ENCODE peak calls at places on chromosomes 13 and 19, in seven cellular contexts. A is HepG2, T is keratinocyte, K is PC-3, P is neuronal stem cell, Z is Karpas-422, B is OCI-LY7. R is an unnamed sample.

GRCh38 chr13:98576215-98576945 is 527 bp downstream of the STK24 start:
- DNase-seq in T (no peak), P (peak; percentile 29), K (no peak), B (peak; percentile 45), A (no peak), Z (peak; percentile 79), R (no peak)

GRCh38 chr13:110447058-110447511 is 114.4 kb downstream of the RAB20 start:
- DNase-seq in K (no peak), Z (no peak), A (peak; percentile 20), P (no peak), B (no peak), T (no peak), R (no peak)

GRCh38 chr19:17331254-17331558 is 3.4 kb downstream of the ANO8 start:
- DNase-seq in A (no peak), K (no peak), B (no peak), P (no peak), Z (no peak), T (no peak), R (no peak)

GRCh38 chr19:46659151-46660007 is 1.6 kb downstream of the DACT3 start:
- DNase-seq in T (no peak), A (no peak), B (no peak), P (peak; percentile 61), K (no peak), Z (no peak), R (no peak)

GRCh38 chr19:43555185-43555770 is 20.0 kb downstream of the XRCC1 start:
- DNase-seq in P (peak; percentile 70), B (peak; percentile 68), K (peak; percentile 56), A (peak; percentile 62), T (no peak), Z (peak; percentile 89), R (no peak)

GRCh38 chr13:100399455-100399854 is 189.1 kb downstream of the GGACT start:
- DNase-seq in T (no peak), P (no peak), Z (no peak), K (no peak), A (no peak), B (no peak), R (no peak)

GRCh38 chr19:29690842-29691241 is 24.2 kb downstream of the C19orf12 start:
- DNase-seq in T (peak; percentile 25), A (peak; percentile 67), B (peak; percentile 62), K (peak; percentile 69), P (no peak), Z (peak; percentile 72), R (peak; percentile 23)

GRCh38 chr19:13835791-13836723 is 40.8 kb downstream of the ZSWIM4 start:
- DNase-seq in K (no peak), Z (peak; percentile 40), A (no peak), P (no peak), B (peak; percentile 55), T (no peak), R (no peak)

GRCh38 chr19:33290956-33291622 is 11.2 kb downstream of the CEBPA start:
- DNase-seq in P (no peak), B (no peak), K (peak; percentile 82), A (no peak), Z (no peak), T (peak; percentile 78), R (no peak)

GRCh38 chr13:106156468-106156867 is 379.0 kb downstream of the EFNB2 start:
- DNase-seq in T (peak; percentile 86), A (no peak), Z (no peak), B (no peak), P (no peak), K (peak; percentile 88), R (peak; percentile 78)

GRCh38 chr13:58463841-58464240 is 832.3 kb downstream of the PCDH17 start:
- DNase-seq in P (no peak), Z (no peak), A (no peak), B (no peak), T (no peak), K (no peak), R (no peak)

GRCh38 chr19:4030981-4031380 is 23.4 kb downstream of the PIAS4 start:
- DNase-seq in K (no peak), P (no peak), B (no peak), A (no peak), T (no peak), Z (no peak), R (no peak)

GRCh38 chr19:16898306-16899015 is 9.7 kb downstream of the F2RL3 start:
- DNase-seq in T (no peak), P (no peak), K (no peak), B (no peak), Z (no peak), A (no peak), R (no peak)

GRCh38 chr13:21420706-21421105 is 38.4 kb downstream of the ZDHHC20 start:
- DNase-seq in Z (no peak), A (no peak), B (no peak), T (no peak), K (peak; percentile 8), P (no peak), R (no peak)

GRCh38 chr19:2636897-2637683 is 65.4 kb downstream of the GNG7 start:
- DNase-seq in K (peak; percentile 58), P (peak; percentile 54), A (peak; percentile 34), B (peak; percentile 68), T (no peak), Z (peak; percentile 84), R (no peak)

GRCh38 chr19:374183-374885 is 29.7 kb upstream of the MIER2 start:
- DNase-seq in P (no peak), T (no peak), K (peak; percentile 6), A (no peak), Z (no peak), B (no peak), R (no peak)

GRCh38 chr13:51814825-51815650 is 11.1 kb upstream of the DHRS12 start:
- DNase-seq in K (peak; percentile 79), T (no peak), P (peak; percentile 61), A (peak; percentile 63), B (peak; percentile 90), Z (peak; percentile 94), R (peak; percentile 60)
- H2AFZ ChIP-seq in K (peak overlapping the region; percentile 94), T (peak overlapping the region; percentile 55), P (peak overlapping the region; percentile 20), A (peak overlapping the region; percentile 36), B (peak overlapping the region; percentile 87), Z (peak overlapping the region; percentile 29), R (peak overlapping the region; percentile 52)

DNA sequence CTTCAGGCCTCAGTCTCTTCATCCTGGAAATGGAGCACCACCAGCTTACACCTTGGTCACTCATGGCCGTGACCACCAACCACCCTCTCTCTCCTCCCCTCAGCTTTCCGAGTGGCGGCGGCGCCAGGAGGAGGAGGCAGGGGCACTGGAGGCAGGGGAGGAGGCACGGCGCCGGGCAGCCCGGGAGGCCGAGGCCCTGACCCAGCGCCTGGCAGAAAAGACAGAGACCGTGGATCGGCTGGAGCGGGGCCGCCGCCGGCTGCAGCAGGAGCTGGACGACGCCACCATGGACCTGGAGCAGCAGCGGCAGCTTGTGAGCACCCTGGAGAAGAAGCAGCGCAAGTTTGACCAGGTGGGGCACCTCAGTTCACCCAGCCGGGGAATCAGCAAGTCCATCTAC is 47.7 kb downstream of the KCNC3 start:
- DNase-seq in A (no peak), Z (no peak), K (no peak), T (no peak), B (no peak), P (no peak), R (no peak)
- H2AFZ ChIP-seq in A (no peak overlapping the region), Z (no peak overlapping the region), K (no peak overlapping the region), T (no peak overlapping the region), B (no peak overlapping the region), P (no peak overlapping the region), R (no peak overlapping the region)

GRCh38 chr19:8209111-8209964 is at the start of gene CERS4:
- DNase-seq in K (peak; percentile 52), A (peak; percentile 82), B (peak; percentile 77), Z (peak; percentile 85), T (no peak), P (peak; percentile 82), R (no peak)

GRCh38 chr19:8206147-8207087 is 2.8 kb upstream of the CERS4 start:
- DNase-seq in B (no peak), T (no peak), A (no peak), K (no peak), Z (no peak), P (no peak), R (no peak)

GRCh38 chr19:8209965-8210659 is 942 bp downstream of the CERS4 start:
- DNase-seq in Z (no peak), T (no peak), B (no peak), A (no peak), P (no peak), K (no peak), R (no peak)

GRCh38 chr19:8208710-8209110 is 460 bp upstream of the CERS4 start:
- DNase-seq in Z (no peak), P (peak; percentile 47), T (no peak), K (no peak), A (no peak), B (no peak), R (no peak)

DNA sequence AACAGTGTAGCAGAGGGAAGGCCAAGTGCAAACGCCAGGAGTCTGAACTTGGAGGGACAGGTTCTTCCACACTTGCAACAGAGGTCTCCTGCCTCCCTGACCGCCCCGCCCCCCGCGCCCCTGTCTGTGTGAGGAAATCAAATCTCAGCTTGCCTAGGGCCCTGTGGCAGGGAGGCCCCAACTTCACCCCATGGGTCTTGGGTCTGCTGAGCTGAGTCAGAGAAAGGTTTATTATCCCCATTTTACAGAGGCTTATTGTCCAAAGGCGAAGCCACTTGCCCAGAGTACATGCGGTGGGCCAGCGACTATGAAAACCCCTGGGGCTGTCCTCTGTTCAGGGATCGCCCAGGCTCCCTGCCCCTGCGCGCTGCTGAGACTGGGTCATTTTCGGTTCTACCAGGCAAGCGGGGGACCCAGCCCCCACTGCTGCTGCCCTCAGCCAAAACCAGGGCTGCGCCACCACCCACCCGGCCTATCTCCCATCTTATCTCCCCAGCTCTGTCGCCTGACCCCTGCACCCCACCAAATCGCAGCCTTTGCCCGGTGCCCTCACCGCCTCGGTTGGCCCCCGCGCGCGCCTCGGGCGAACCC is 956 bp upstream of the CERS4 start:
- DNase-seq in B (no peak), P (no peak), A (no peak), T (no peak), Z (no peak), K (peak; percentile 40), R (no peak)
- H2AFZ ChIP-seq in B (peak overlapping the region; percentile 63), P (peak overlapping the region; percentile 95), A (no peak overlapping the region), T (no peak overlapping the region), Z (peak overlapping the region; percentile 92), K (peak overlapping the region; percentile 90), R (no peak overlapping the region)

GRCh38 chr19:55464669-55465068 is at the start of gene C19orf85:
- DNase-seq in A (no peak), P (peak; percentile 81), T (no peak), Z (no peak), K (no peak), B (no peak), R (no peak)

GRCh38 chr19:55465460-55466245 is 1.1 kb upstream of the C19orf85 start:
- DNase-seq in P (no peak), Z (no peak), A (no peak), K (no peak), T (no peak), B (no peak), R (no peak)

GRCh38 chr19:55467236-55468053 is 2.9 kb upstream of the C19orf85 start:
- DNase-seq in B (peak; percentile 63), P (no peak), Z (peak; percentile 91), K (peak; percentile 68), T (no peak), A (peak; percentile 69), R (no peak)

GRCh38 chr19:55468054-55468393 is 3.5 kb upstream of the C19orf85 start:
- DNase-seq in T (no peak), P (no peak), Z (no peak), A (no peak), K (no peak), B (no peak), R (no peak)

DNA sequence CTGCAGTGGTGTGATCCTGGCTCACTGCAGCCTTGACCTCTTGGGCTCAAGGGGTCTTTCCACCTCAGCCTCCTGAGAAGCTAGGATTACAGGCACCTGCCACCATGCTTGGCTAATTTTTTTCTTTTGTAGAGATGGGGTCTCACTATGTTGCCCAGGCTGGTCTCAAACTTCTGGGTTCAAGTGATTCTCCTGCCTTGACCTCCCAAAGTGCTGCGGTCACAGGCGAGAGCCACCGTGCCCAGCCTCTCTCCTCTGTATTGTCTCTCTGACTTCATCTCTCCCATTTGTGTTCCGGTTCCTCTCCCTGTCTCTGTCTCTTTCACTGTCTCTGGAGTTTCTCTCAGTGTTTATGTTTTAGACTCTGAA is 1.7 kb upstream of the C19orf85 start:
- DNase-seq in B (no peak), A (no peak), T (no peak), Z (no peak), P (no peak), K (no peak), R (no peak)
- H2AFZ ChIP-seq in B (no peak overlapping the region), A (no peak overlapping the region), T (no peak overlapping the region), Z (no peak overlapping the region), P (no peak overlapping the region), K (no peak overlapping the region), R (no peak overlapping the region)

R was measured in HCT116.